ENCODE peak calls at places on chromosomes 3 and 15, in four cellular contexts. G, W, T and N are unnamed samples.

GRCh38 chr3:59839283-59839682 is 789.5 kb upstream of the CFAP20DC start:
- DNase-seq in G (peak; percentile 79), W (no peak), T (no peak), N (no peak)

GRCh38 chr15:29106551-29107290 is 162.9 kb downstream of the NSMCE3 start:
- DNase-seq in G (no peak), W (no peak), T (no peak), N (no peak)

GRCh38 chr15:36499751-36500389 is 79.6 kb upstream of the CDIN1 start:
- DNase-seq in G (peak; percentile 20), W (no peak), T (no peak), N (no peak)

GRCh38 chr3:172317984-172318383 is 130.3 kb downstream of the GHSR start:
- DNase-seq in G (peak; percentile 96), W (no peak), T (no peak), N (no peak)

GRCh38 chr15:27679621-27680521 is 419.2 kb downstream of the OCA2 start:
- DNase-seq in G (no peak), W (no peak), T (no peak), N (no peak)

GRCh38 chr15:73383310-73384185 is 14.8 kb upstream of the HCN4 start:
- DNase-seq in G (no peak), W (no peak), T (no peak), N (no peak)

GRCh38 chr3:22621205-22621809 is 581.8 kb upstream of the UBE2E2 start:
- DNase-seq in G (no peak), W (no peak), T (no peak), N (no peak)

GRCh38 chr3:50286322-50287227 is 5.7 kb downstream of the IFRD2 start:
- DNase-seq in G (no peak), W (no peak), T (no peak), N (no peak)

GRCh38 chr3:124812291-124813265 is 74.6 kb downstream of the ITGB5 start:
- DNase-seq in G (peak; percentile 99), W (no peak), T (no peak), N (no peak)

GRCh38 chr3:52222319-52223221 is 2.9 kb downstream of the TLR9 start:
- DNase-seq in G (no peak), W (no peak), T (no peak), N (no peak)

GRCh38 chr3:29072626-29073025 is 208.2 kb upstream of the RBMS3 start:
- DNase-seq in G (peak; percentile 61), W (no peak), T (no peak), N (no peak)

GRCh38 chr3:10366681-10367101 is 45.8 kb upstream of the SEC13 start:
- DNase-seq in G (peak; percentile 100), W (no peak), T (no peak), N (no peak)

GRCh38 chr3:43583481-43583880 is 38.3 kb downstream of the ANO10 start:
- DNase-seq in G (no peak), W (no peak), T (no peak), N (no peak)

GRCh38 chr3:113167929-113168771 is 43.2 kb upstream of the BOC start:
- DNase-seq in G (no peak), W (peak; percentile 54), T (no peak), N (no peak)

GRCh38 chr3:122974764-122975162 is 52.8 kb downstream of the SEMA5B start:
- DNase-seq in G (peak; percentile 54), W (no peak), T (no peak), N (no peak)

GRCh38 chr3:193982258-193982659 is 153.7 kb upstream of the HES1 start:
- DNase-seq in G (no peak), W (no peak), T (no peak), N (no peak)

GRCh38 chr3:160928183-160928718 is 172.2 kb downstream of the PPM1L start:
- DNase-seq in G (no peak), W (peak; percentile 33), T (no peak), N (no peak)

GRCh38 chr3:155031191-155031590 is 48.9 kb upstream of the MME start:
- DNase-seq in G (peak; percentile 42), W (no peak), T (no peak), N (no peak)

GRCh38 chr15:73888224-73889041 is 15.1 kb downstream of the TBC1D21 start:
- DNase-seq in G (no peak), W (no peak), T (no peak), N (no peak)

GRCh38 chr15:26848498-26848897 is 18.4 kb upstream of the GABRA5 start:
- DNase-seq in G (no peak), W (no peak), T (no peak), N (no peak)

GRCh38 chr15:25690673-25691543 is 172.2 kb downstream of the ATP10A start:
- DNase-seq in G (peak; percentile 86), W (no peak), T (no peak), N (no peak)

GRCh38 chr3:59237121-59237520 is 187.3 kb upstream of the CFAP20DC start:
- DNase-seq in G (peak; percentile 62), W (no peak), T (no peak), N (no peak)

GRCh38 chr15:85886345-85886935 is 91.7 kb upstream of the KLHL25 start:
- DNase-seq in G (no peak), W (no peak), T (no peak), N (no peak)

GRCh38 chr15:40420793-40421192 is 15.2 kb downstream of the IVD start:
- DNase-seq in G (no peak), W (no peak), T (no peak), N (no peak)

GRCh38 chr3:131540143-131540542 is 37.4 kb upstream of the MRPL3 start:
- DNase-seq in G (no peak), W (no peak), T (no peak), N (no peak)

GRCh38 chr15:100730655-100731240 is 128.4 kb downstream of the ASB7 start:
- DNase-seq in G (no peak), W (no peak), T (no peak), N (no peak)

GRCh38 chr3:9036327-9037112 is 73.2 kb upstream of the RAD18 start:
- DNase-seq in G (peak; percentile 9), W (no peak), T (no peak), N (no peak)

GRCh38 chr15:29913528-29914135 is 91.4 kb upstream of the TJP1 start:
- DNase-seq in G (peak; percentile 77), W (no peak), T (no peak), N (no peak)

GRCh38 chr3:163490119-163490518 is 1588.2 kb downstream of the SI start:
- DNase-seq in G (no peak), W (peak; percentile 33), T (no peak), N (peak; percentile 23)

GRCh38 chr3:128950223-128950938 is 43.5 kb downstream of the CFAP92 start:
- DNase-seq in G (peak; percentile 38), W (no peak), T (peak; percentile 44), N (peak; percentile 30)

GRCh38 chr3:45055032-45055410 is 28.9 kb downstream of the CLEC3B start:
- DNase-seq in G (peak; percentile 87), W (no peak), T (no peak), N (no peak)

GRCh38 chr15:99249270-99249817 is at the start of gene TTC23:
- DNase-seq in G (peak; percentile 89), W (peak; percentile 68), T (peak; percentile 31), N (no peak)

GRCh38 chr3:34323517-34323916 is 525.1 kb downstream of the PDCD6IP start:
- DNase-seq in G (no peak), W (no peak), T (no peak), N (no peak)

GRCh38 chr3:195072916-195073564 is 197.9 kb downstream of the XXYLT1 start:
- DNase-seq in G (no peak), W (no peak), T (no peak), N (no peak)

GRCh38 chr3:158395421-158395820 is 175.6 kb upstream of the MLF1 start:
- DNase-seq in G (no peak), W (no peak), T (no peak), N (no peak)

GRCh38 chr3:52216585-52217408 is 8.6 kb downstream of the TLR9 start:
- DNase-seq in G (peak; percentile 79), W (no peak), T (no peak), N (no peak)

GRCh38 chr3:71503525-71504249 is 79.8 kb downstream of the FOXP1 start:
- DNase-seq in G (peak; percentile 83), W (no peak), T (no peak), N (no peak)

GRCh38 chr3:149566296-149566945 is 91.4 kb downstream of the WWTR1 start:
- DNase-seq in G (peak; percentile 47), W (no peak), T (no peak), N (no peak)

GRCh38 chr15:51004103-51004536 is 90.6 kb downstream of the TNFAIP8L3 start:
- DNase-seq in G (peak; percentile 57), W (no peak), T (no peak), N (no peak)